ENCODE peak calls at places on chromosome X, in ten cellular contexts. Q is NCI-H1105 treated with DMSO at 0.1 percent for 48 hours; Y is iPS-NIHi11; I is SJSA1; R is stimulated activated CD4-positive, alpha-beta T cell treated with anti-CD3 and anti-CD28 coated beads, Interleukin-12 subunit alpha, Interleukin-12 subunit beta, amount 100 ng/mL, for 4 hours; P is Ammon's horn; A is Kasumi-1; S is HCEC 1CT; Z is D341Med; H is activated T-helper 1 cell treated with Interleukin-2 at 50 U/mL for 16 hours. K is an unnamed sample.

GRCh38 chrX:148530464-148531077 is 30.2 kb downstream of the AFF2 start:
- DNase-seq in Q (peak; percentile 39), Y (no peak), A (peak; percentile 17), S (no peak), P (no peak), H (no peak), Z (no peak), I (no peak), R (no peak), K (no peak)

GRCh38 chrX:121307441-121307840 is 260.0 kb downstream of the GLUD2 start:
- DNase-seq in I (no peak), R (no peak), Q (no peak), A (no peak), P (no peak), Y (no peak), Z (no peak), H (no peak), S (no peak), K (no peak)

GRCh38 chrX:11504234-11504633 is 161.5 kb downstream of the ARHGAP6 start:
- DNase-seq in Q (no peak), R (no peak), I (no peak), Y (no peak), A (no peak), H (no peak), Z (no peak), P (no peak), S (no peak), K (no peak)

GRCh38 chrX:47321978-47322377 is 48.4 kb upstream of the ZNF157 start:
- DNase-seq in R (no peak), Z (no peak), Y (peak; percentile 45), P (no peak), H (no peak), I (no peak), S (no peak), A (no peak), Q (no peak), K (no peak)

GRCh38 chrX:132480581-132481203 is 8.1 kb downstream of the MBNL3 start:
- DNase-seq in Z (no peak), P (no peak), S (peak; percentile 67), R (no peak), H (peak; percentile 10), Y (no peak), Q (peak; percentile 57), A (peak; percentile 50), I (peak; percentile 20), K (peak; percentile 49)

GRCh38 chrX:100946521-100946920 is 17.8 kb upstream of the XKRX start:
- DNase-seq in I (no peak), H (no peak), A (no peak), Z (no peak), S (no peak), Y (no peak), R (no peak), Q (no peak), P (no peak), K (no peak)

GRCh38 chrX:31333181-31333831 is 261.5 kb upstream of the FTHL17 start:
- DNase-seq in H (no peak), R (no peak), Q (no peak), A (no peak), Y (no peak), S (peak; percentile 62), I (peak; percentile 84), P (no peak), Z (no peak), K (no peak)

GRCh38 chrX:156008915-156009314 is 11.4 kb downstream of the IL9R start:
- DNase-seq in R (no peak), P (no peak), Z (no peak), H (no peak), Y (no peak), Q (no peak), A (no peak), I (no peak), S (no peak), K (no peak)

GRCh38 chrX:20066968-20067708 is 49.6 kb downstream of the MAP7D2 start:
- DNase-seq in S (peak; percentile 60), H (no peak), Q (peak; percentile 30), Y (peak; percentile 17), I (peak; percentile 10), R (no peak), A (peak; percentile 48), P (peak; percentile 30), Z (peak; percentile 44), K (no peak)

GRCh38 chrX:38985375-38985774 is 184.1 kb downstream of the MID1IP1 start:
- DNase-seq in A (peak; percentile 60), P (peak; percentile 4), S (peak; percentile 32), R (no peak), H (no peak), Y (peak; percentile 17), I (no peak), Z (peak; percentile 30), Q (no peak), K (peak; percentile 9)

GRCh38 chrX:11557120-11557519 is 108.6 kb downstream of the ARHGAP6 start:
- DNase-seq in A (no peak), Y (no peak), S (peak; percentile 76), R (no peak), P (no peak), I (peak; percentile 60), H (no peak), Z (no peak), Q (no peak), K (no peak)

GRCh38 chrX:117196481-117196880 is 733.7 kb upstream of the CT83 start:
- DNase-seq in S (no peak), H (no peak), A (no peak), R (no peak), Y (peak; percentile 5), Q (no peak), P (no peak), I (no peak), Z (no peak), K (no peak)

GRCh38 chrX:34656467-34656841 is 631 bp downstream of the TMEM47 start:
- DNase-seq in A (no peak), R (no peak), P (no peak), S (no peak), H (no peak), Q (no peak), Y (no peak), Z (peak; percentile 9), I (no peak), K (no peak)

GRCh38 chrX:138986235-138986634 is 274.7 kb upstream of the FGF13 start:
- DNase-seq in A (no peak), H (no peak), Q (no peak), S (peak; percentile 46), Z (no peak), P (no peak), I (peak; percentile 25), Y (no peak), R (no peak), K (no peak)

GRCh38 chrX:115392871-115393270 is 103.4 kb downstream of the LUZP4 start:
- DNase-seq in R (no peak), Z (no peak), S (no peak), P (no peak), H (no peak), A (no peak), Y (no peak), I (no peak), Q (no peak), K (no peak)

GRCh38 chrX:154043003-154043402 is 23.3 kb upstream of the IRAK1 start:
- DNase-seq in Q (no peak), I (no peak), S (peak; percentile 76), A (no peak), R (no peak), H (no peak), Y (no peak), P (no peak), Z (no peak), K (no peak)

GRCh38 chrX:68936608-68937007 is 107.8 kb downstream of the EFNB1 start:
- DNase-seq in P (no peak), S (peak; percentile 76), R (no peak), Q (no peak), A (no peak), I (no peak), Y (no peak), Z (peak; percentile 0), H (no peak), K (no peak)

GRCh38 chrX:46477435-46477834 is 67.8 kb downstream of the ZNF674 start:
- DNase-seq in Q (no peak), A (no peak), Y (no peak), P (peak; percentile 8), H (no peak), Z (no peak), S (no peak), I (no peak), R (no peak), K (no peak)

GRCh38 chrX:54029543-54030143 is 14.6 kb downstream of the PHF8 start:
- DNase-seq in S (no peak), Z (no peak), A (no peak), P (no peak), Q (peak; percentile 88), I (no peak), H (no peak), Y (peak; percentile 7), R (no peak), K (no peak)

GRCh38 chrX:71910526-71911022 is at the start of gene NHSL2:
- DNase-seq in S (no peak), P (no peak), Q (peak; percentile 36), Y (peak; percentile 41), R (peak; percentile 39), H (no peak), A (peak; percentile 6), Z (peak; percentile 79), I (no peak), K (no peak)

GRCh38 chrX:110531873-110532272 is 173.2 kb downstream of the RTL9 start:
- DNase-seq in Y (no peak), S (peak; percentile 34), P (no peak), Q (no peak), H (no peak), A (no peak), I (no peak), R (no peak), Z (no peak), K (no peak)

GRCh38 chrX:105564536-105564935 is 257.8 kb upstream of the NRK start:
- DNase-seq in H (no peak), R (no peak), Z (no peak), Q (no peak), A (peak; percentile 4), I (peak; percentile 57), S (peak; percentile 84), Y (no peak), P (no peak), K (no peak)

GRCh38 chrX:104565791-104566687 is at the start of gene IL1RAPL2:
- DNase-seq in H (no peak), Y (peak; percentile 59), P (peak; percentile 11), Q (peak; percentile 58), Z (no peak), S (no peak), A (no peak), R (no peak), I (peak; percentile 4), K (no peak)

GRCh38 chrX:12174358-12174757 is 36.1 kb downstream of the FRMPD4 start:
- DNase-seq in Q (no peak), P (no peak), R (no peak), A (no peak), I (peak; percentile 19), S (no peak), Z (no peak), H (no peak), Y (no peak), K (no peak)

GRCh38 chrX:643911-644303 is 13.3 kb downstream of the SHOX start:
- DNase-seq in Z (no peak), I (no peak), H (no peak), S (no peak), A (no peak), Q (no peak), R (no peak), P (no peak), Y (no peak), K (no peak)

GRCh38 chrX:74420194-74421035 is 878 bp upstream of the SLC16A2 start:
- DNase-seq in I (peak; percentile 59), H (no peak), S (peak; percentile 50), Y (peak; percentile 63), R (no peak), Q (no peak), P (peak; percentile 64), A (peak; percentile 11), Z (peak; percentile 74), K (peak; percentile 63)

GRCh38 chrX:126655061-126655460 is 102.4 kb upstream of the DCAF12L1 start:
- DNase-seq in I (no peak), P (no peak), Y (no peak), A (no peak), H (no peak), R (no peak), S (no peak), Z (no peak), Q (no peak), K (no peak)

GRCh38 chrX:75131973-75132627 is 24.0 kb downstream of the ABCB7 start:
- DNase-seq in Y (no peak), Q (no peak), I (no peak), R (no peak), H (no peak), S (no peak), P (peak; percentile 39), A (no peak), Z (no peak), K (peak; percentile 47)